ENCODE peak calls at places on chromosomes 4 and X, in six cellular contexts. S is esophagus muscularis mucosa, M is heart left ventricle, R is body of pancreas, X is suprapubic skin, E is HCT116. L is an unnamed sample.

GRCh38 chrX:152905081-152905420 is 7.2 kb downstream of the ZNF185 start:
- DNase-seq in S (no peak), E (no peak), M (no peak), R (no peak), X (no peak), L (no peak)

GRCh38 chr4:6137747-6138135 is 62.6 kb downstream of the JAKMIP1 start:
- DNase-seq in X (no peak), S (no peak), R (no peak), M (no peak), E (no peak), L (no peak)

GRCh38 chr4:19693949-19694597 is 557.6 kb upstream of the SLIT2 start:
- DNase-seq in X (no peak), M (peak; percentile 21), S (no peak), R (no peak), E (no peak), L (no peak)

GRCh38 chr4:176270669-176271068 is 1.6 kb upstream of the ASB5 start:
- DNase-seq in R (no peak), S (no peak), X (no peak), M (no peak), E (peak; percentile 93), L (no peak)

GRCh38 chr4:83558693-83559092 is 22.8 kb downstream of the GPAT3 start:
- DNase-seq in R (no peak), S (no peak), M (no peak), E (no peak), X (no peak), L (no peak)

GRCh38 chr4:94419956-94420355 is 31.8 kb upstream of the PDLIM5 start:
- DNase-seq in M (no peak), R (no peak), E (no peak), S (no peak), X (no peak), L (no peak)

GRCh38 chr4:48046059-48046458 is 29.5 kb downstream of the NIPAL1 start:
- DNase-seq in X (no peak), E (no peak), R (no peak), S (no peak), M (no peak), L (no peak)

GRCh38 chrX:102712216-102712966 is at the start of gene GPRASP2:
- DNase-seq in X (peak; percentile 69), S (no peak), E (no peak), M (peak; percentile 56), R (peak; percentile 48), L (no peak)

GRCh38 chr4:54390670-54391069 is 161.6 kb downstream of the PDGFRA start:
- DNase-seq in R (no peak), M (no peak), X (no peak), S (no peak), E (no peak), L (no peak)

GRCh38 chrX:69314436-69315348 is 149.4 kb upstream of the PJA1 start:
- DNase-seq in S (no peak), R (no peak), X (no peak), M (peak; percentile 20), E (no peak), L (peak; percentile 70)

GRCh38 chr4:105192910-105193309 is 46.2 kb downstream of the TET2 start:
- DNase-seq in S (no peak), R (no peak), M (no peak), X (no peak), E (no peak), L (no peak)

DNA sequence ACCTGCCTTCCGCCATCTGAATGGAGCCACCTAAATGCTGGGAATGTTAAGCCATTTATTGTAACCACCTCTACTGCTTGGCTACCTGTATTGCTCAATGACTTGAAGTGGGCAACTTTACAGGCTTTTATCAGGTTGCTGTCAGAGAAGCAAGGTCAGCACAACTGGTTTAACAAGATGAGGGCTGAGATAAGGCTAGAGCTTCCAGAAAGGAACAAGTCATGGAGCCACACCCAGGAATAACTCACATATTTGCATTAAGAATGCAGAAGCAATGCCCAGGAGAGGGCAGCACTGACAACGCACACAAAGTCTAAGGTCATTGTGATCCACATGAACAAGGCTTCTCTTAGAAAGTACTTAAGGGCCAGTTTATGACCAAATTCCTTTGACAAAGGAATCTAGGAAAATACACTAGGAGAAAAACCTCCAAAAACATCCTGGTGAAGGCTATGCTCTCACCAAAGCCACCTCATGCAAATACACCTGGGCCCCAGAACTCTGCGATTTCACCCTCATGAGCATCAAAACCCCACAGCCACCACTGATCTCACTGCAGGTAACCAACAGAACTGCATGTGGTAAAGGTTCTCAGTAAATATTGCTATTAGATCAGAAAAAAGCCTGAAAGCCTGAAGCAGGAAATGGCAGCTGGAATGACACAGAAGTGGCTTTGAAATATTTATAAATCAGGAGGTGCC is 15.0 kb upstream of the STS start:
- DNase-seq in X (no peak), S (no peak), E (peak; percentile 56), M (no peak), R (peak; percentile 77), L (no peak)
- H3K27ac ChIP-seq in X (no peak overlapping the region), S (no peak overlapping the region), E (peak overlapping the region; percentile 68), M (peak overlapping the region; percentile 54), R (peak overlapping the region; percentile 60), L (no peak overlapping the region)

GRCh38 chr4:23455482-23455881 is 434.4 kb downstream of the PPARGC1A start:
- DNase-seq in M (peak; percentile 19), S (no peak), R (peak; percentile 16), E (no peak), X (no peak), L (no peak)
- TF ChIP-seq CTCF in M (peak; percentile 40), S (no peak), R (peak; percentile 37), E (no peak), X (no peak), L (no peak)

DNA sequence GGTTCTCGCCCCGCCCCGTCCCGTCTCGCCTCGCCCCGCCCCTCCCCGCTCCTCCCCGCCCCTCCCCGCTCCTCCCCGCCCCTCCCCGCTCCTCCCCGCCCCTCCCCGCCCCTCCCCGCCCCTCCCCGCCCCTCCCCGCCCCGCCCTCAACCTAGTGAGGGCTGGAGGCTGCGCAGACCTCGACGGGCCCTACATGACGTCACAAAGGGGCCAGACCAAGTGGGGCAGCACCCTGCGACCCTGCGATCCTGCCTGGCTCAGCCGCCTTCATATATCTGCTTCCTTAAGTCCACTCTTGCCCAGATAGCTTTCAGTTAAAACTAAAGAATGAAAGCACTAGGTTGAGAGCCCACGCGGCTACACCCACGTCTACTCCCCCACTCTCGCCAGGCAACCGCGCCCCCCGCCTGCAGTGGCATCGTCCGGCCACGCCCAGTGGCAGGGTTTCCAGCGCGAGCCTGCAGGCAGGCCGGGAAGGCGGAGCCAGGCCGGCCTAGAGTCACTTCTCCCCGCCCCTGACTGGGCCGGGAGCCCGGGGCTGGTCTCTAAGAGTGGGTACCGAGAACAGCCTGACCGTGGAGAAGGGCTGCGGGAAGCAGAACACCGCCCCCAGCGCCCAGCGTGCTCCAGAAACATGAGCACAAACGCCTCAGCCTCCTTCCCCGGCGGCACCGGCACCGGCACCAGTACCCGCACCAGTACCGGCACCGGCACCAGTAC is 1.5 kb upstream of the MAOA start:
- DNase-seq in R (peak; percentile 93), M (peak; percentile 91), X (peak; percentile 93), E (peak; percentile 74), S (peak; percentile 96), L (peak; percentile 94)
- TF ChIP-seq POLR2A in R (peak; percentile 82), M (no peak), X (no peak), E (no peak), S (peak; percentile 69), L (peak; percentile 83)

GRCh38 chr4:13543648-13544555 is at the start of gene NKX3-2:
- DNase-seq in R (no peak), E (no peak), S (peak; percentile 75), X (no peak), M (peak; percentile 17), L (no peak)
- H3K27ac ChIP-seq in R (no peak within 1 kb of the TSS), E (peak within 1 kb of the TSS; percentile 36), S (peak within 1 kb of the TSS; percentile 37), X (no peak within 1 kb of the TSS), M (peak within 1 kb of the TSS; percentile 93), L (peak within 1 kb of the TSS; percentile 60)